ENCODE peak calls at places on chromosomes 12 and 14, in ten cellular contexts. Y is omental fat pad; V is AG04450; U is fibroblast of pulmonary artery; B is right atrium auricular region; M is CD8-positive, alpha-beta T cell; G is upper lobe of right lung; R is CD4-positive, alpha-beta T cell; H is A549; X is BJ. A is an unnamed sample.

GRCh38 chr14:51929156-51929555 is 60.2 kb upstream of the RTRAF start:
- DNase-seq in H (no peak), U (peak), X (no peak), M (no peak), B (no peak), V (no peak), Y (no peak), G (no peak), R (no peak), A (no peak)

GRCh38 chr12:123444396-123445026 is 8.0 kb upstream of the RILPL2 start:
- DNase-seq in G (no peak), B (no peak), H (peak), M (no peak), R (no peak), Y (no peak), U (peak), V (no peak), X (no peak), A (no peak)

GRCh38 chr12:120447992-120448391 is 1.7 kb downstream of the GATC start:
- DNase-seq in G (no peak), R (no peak), M (no peak), U (no peak), X (no peak), V (no peak), Y (no peak), B (no peak), H (no peak), A (no peak)

GRCh38 chr14:92917041-92917940 is 5.7 kb upstream of the CHGA start:
- DNase-seq in U (no peak), M (no peak), G (no peak), R (no peak), V (no peak), B (no peak), Y (no peak), H (no peak), X (no peak), A (no peak)

GRCh38 chr14:56199095-56199975 is 81.1 kb downstream of the PELI2 start:
- DNase-seq in G (no peak), X (peak), B (peak), H (peak), R (no peak), Y (no peak), U (peak), V (peak), M (no peak), A (peak)

GRCh38 chr12:120199595-120200306 is 1.2 kb downstream of the RPLP0 start:
- DNase-seq in R (no peak), B (peak), G (no peak), M (no peak), X (peak), H (no peak), Y (no peak), V (peak), U (peak), A (no peak)

GRCh38 chr12:22514875-22515274 is 29.5 kb downstream of the C2CD5 start:
- DNase-seq in R (no peak), H (no peak), G (no peak), V (no peak), Y (no peak), X (no peak), B (no peak), U (no peak), M (no peak), A (no peak)

GRCh38 chr14:88228519-88229236 is 94.4 kb downstream of the KCNK10 start:
- DNase-seq in U (no peak), B (no peak), M (no peak), Y (no peak), V (no peak), G (no peak), H (no peak), X (no peak), R (no peak), A (no peak)

GRCh38 chr14:91090733-91091132 is 23.1 kb upstream of the DGLUCY start:
- DNase-seq in M (no peak), H (no peak), V (no peak), R (no peak), G (no peak), Y (no peak), X (no peak), B (no peak), U (no peak), A (no peak)

GRCh38 chr12:96226801-96227348 is 32.7 kb downstream of the ELK3 start:
- DNase-seq in M (no peak), G (no peak), B (no peak), X (no peak), R (no peak), V (no peak), H (no peak), Y (no peak), U (no peak), A (no peak)

GRCh38 chr14:73472182-73473114 is 14.1 kb upstream of the NUMB start:
- DNase-seq in R (no peak), Y (no peak), X (no peak), V (peak), G (no peak), H (peak), B (no peak), M (no peak), U (peak), A (peak)

GRCh38 chr12:78929075-78929418 is 64.5 kb downstream of the SYT1 start:
- DNase-seq in B (no peak), H (peak), M (no peak), V (no peak), Y (no peak), U (no peak), X (no peak), R (no peak), G (no peak), A (no peak)

GRCh38 chr12:59113831-59114273 is 193.5 kb upstream of the LRIG3 start:
- DNase-seq in U (peak), M (no peak), G (peak), H (peak), R (no peak), B (peak), Y (peak), V (peak), X (peak), A (peak)

GRCh38 chr14:81051547-81051946 is 96.1 kb downstream of the TSHR start:
- DNase-seq in Y (no peak), X (no peak), V (no peak), G (no peak), M (no peak), B (no peak), R (no peak), H (no peak), U (no peak), A (no peak)

GRCh38 chr12:110223777-110224378 is 57.2 kb upstream of the ATP2A2 start:
- DNase-seq in M (no peak), X (no peak), G (no peak), U (peak), V (no peak), Y (no peak), B (no peak), R (no peak), H (peak), A (no peak)
- TF ChIP-seq CTCF in M (no peak), X (no peak), G (no peak), U (no peak), V (no peak), Y (no peak), B (no peak), R (no peak), H (no peak), A (no peak)

DNA sequence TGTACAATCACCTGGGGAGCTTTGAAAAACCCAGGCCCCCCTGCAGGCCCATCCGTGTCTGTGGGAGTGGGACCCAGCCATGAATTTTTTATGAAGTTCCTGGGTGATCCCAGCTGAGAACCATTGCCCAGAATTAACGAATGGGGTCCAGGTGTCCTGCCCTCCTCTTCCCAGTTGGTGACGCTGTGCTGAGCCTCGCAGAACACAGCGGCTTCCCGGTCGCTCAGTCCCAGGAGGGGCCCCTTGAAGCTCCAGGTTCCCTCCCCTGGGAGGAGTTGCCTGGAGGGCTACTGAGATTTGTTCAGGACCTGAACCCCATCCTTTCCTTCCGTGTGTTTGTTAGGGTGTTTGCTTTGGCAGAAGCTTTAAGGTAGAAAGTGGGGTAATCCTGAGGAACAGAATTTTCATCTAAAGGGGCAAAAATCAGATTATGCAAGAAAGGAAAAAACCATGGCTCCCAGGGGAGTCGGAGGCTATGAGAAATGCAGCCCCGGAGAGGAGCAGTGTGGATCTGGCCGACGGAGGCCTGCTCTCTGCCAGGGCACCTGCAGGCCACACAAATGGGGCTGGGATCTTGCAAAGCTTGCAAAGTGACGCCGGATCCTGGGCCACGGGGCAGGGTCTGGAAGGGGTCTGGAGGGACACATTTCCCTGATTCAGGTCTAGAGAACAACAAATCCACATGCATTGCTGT is 164.7 kb upstream of the PRMT8 start:
- DNase-seq in R (no peak), M (no peak), V (no peak), X (no peak), U (no peak), G (no peak), H (no peak), B (no peak), Y (no peak), A (no peak)
- TF ChIP-seq CTCF in R (no peak), M (no peak), V (no peak), X (no peak), U (no peak), G (no peak), H (no peak), B (no peak), Y (no peak), A (no peak)

DNA sequence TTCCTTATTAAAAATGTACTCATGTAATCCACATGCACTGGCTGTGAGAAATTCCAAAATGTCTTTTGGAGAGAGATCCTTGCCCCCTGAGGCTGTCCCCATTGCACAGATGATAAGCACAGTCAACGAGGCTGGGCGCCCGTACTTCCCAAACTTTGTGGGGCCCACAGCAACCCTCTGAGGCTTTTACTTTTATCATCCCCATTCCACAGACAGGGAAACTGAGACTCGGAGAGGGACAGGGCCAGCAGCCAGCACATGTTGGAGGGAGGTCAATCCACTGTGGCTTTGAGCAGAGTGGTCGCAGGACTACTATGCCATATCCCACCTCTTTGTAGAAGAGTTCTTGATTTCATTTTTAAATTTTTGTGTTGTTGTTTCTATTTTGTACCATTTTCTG is 116.3 kb upstream of the NCOR2 start:
- DNase-seq in G (no peak), H (no peak), R (no peak), Y (no peak), V (no peak), B (no peak), U (no peak), M (no peak), X (no peak), A (no peak)
- TF ChIP-seq CTCF in G (no peak), H (no peak), R (no peak), Y (no peak), V (no peak), B (no peak), U (no peak), M (no peak), X (no peak), A (no peak)

DNA sequence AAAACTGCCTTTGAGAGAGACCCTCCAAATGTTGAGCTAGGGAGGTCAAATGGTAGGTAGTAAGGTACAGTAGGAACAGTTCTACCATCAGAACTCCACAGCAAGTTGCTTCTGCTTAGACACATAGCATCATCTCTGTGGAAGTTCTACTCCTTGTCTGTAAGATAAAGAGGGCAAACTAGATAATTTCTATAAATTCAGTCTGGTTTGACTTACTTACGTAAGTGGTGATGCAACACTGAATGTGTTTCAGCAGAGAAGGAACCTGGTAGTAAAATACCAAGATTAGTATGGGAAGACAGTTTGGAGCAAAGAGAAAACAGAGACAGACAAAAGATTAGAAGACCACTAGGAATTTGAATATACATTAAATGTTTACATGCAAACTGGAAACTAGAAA is 42.0 kb downstream of the KITLG start:
- DNase-seq in R (no peak), B (no peak), Y (no peak), H (no peak), U (peak), M (no peak), V (no peak), X (no peak), G (no peak), A (no peak)
- TF ChIP-seq CTCF in R (no peak), B (no peak), Y (no peak), H (no peak), U (no peak), M (no peak), V (no peak), X (no peak), G (no peak), A (no peak)

GRCh38 chr12:91990525-91990924 is 155.1 kb downstream of the BTG1 start:
- DNase-seq in X (no peak), R (no peak), U (peak), G (no peak), B (no peak), H (no peak), Y (no peak), M (no peak), V (no peak), A (no peak)

GRCh38 chr12:91989143-91989542 is 156.5 kb downstream of the BTG1 start:
- DNase-seq in H (no peak), X (no peak), R (no peak), Y (no peak), G (no peak), B (no peak), U (no peak), V (no peak), M (no peak), A (no peak)

GRCh38 chr12:91994208-91994797 is 151.3 kb downstream of the BTG1 start:
- DNase-seq in G (no peak), X (no peak), U (no peak), V (no peak), R (no peak), M (no peak), B (no peak), Y (no peak), H (no peak), A (no peak)

GRCh38 chr12:91993287-91994028 is 152.2 kb downstream of the BTG1 start:
- DNase-seq in Y (no peak), M (no peak), B (no peak), H (no peak), G (no peak), V (no peak), U (no peak), R (no peak), X (no peak), A (no peak)

GRCh38 chr12:91991397-91992187 is 154.1 kb downstream of the BTG1 start:
- DNase-seq in R (no peak), U (peak), X (no peak), B (no peak), V (no peak), M (no peak), G (no peak), H (peak), Y (no peak), A (peak)
- TF ChIP-seq CTCF in R (peak), U (no peak), X (no peak), B (no peak), V (no peak), M (peak), G (peak), H (no peak), Y (no peak), A (peak)

A was measured in GM13977.